ENCODE peak calls at places on chromosomes 5 and 9, in ten cellular contexts. J is NCI-H748 treated with DMSO at 0.1 percent for 48 hours; U is mesenteric fat pad; W is progenitor cell of endocrine pancreas; Q is anterior cingulate cortex; F is AML-193; X is HEK293T; K is substantia nigra; H is CD4-positive, alpha-beta memory T cell; A is astrocyte of the hippocampus. M is an unnamed sample.

GRCh38 chr9:108565651-108566378 is 290.0 kb downstream of the ACTL7B start:
- DNase-seq in U (no peak), W (peak), X (peak), K (no peak), Q (peak), A (peak), J (peak), F (peak), H (no peak), M (peak)

GRCh38 chr9:975740-976257 is 656 bp upstream of the DMRT3 start:
- DNase-seq in K (no peak), H (no peak), W (no peak), Q (no peak), J (no peak), U (no peak), A (no peak), X (no peak), F (no peak), M (no peak)

GRCh38 chr9:37034938-37035471 is 937 bp upstream of the PAX5 start:
- DNase-seq in K (no peak), U (no peak), H (no peak), X (no peak), Q (no peak), W (no peak), A (no peak), J (no peak), F (no peak), M (no peak)

GRCh38 chr9:8420416-8420815 is 620.8 kb upstream of the DMAC1 start:
- DNase-seq in J (no peak), A (no peak), Q (no peak), W (no peak), X (no peak), F (no peak), U (no peak), H (no peak), K (no peak), M (no peak)

GRCh38 chr5:123120197-123120596 is 31.2 kb downstream of the PRDM6 start:
- DNase-seq in X (peak), F (no peak), U (no peak), W (no peak), Q (no peak), H (no peak), J (no peak), A (no peak), K (no peak), M (no peak)

GRCh38 chr5:179371123-179371515 is 25.9 kb upstream of the ADAMTS2 start:
- DNase-seq in A (no peak), U (no peak), F (no peak), J (no peak), Q (no peak), X (no peak), W (no peak), K (no peak), H (no peak), M (no peak)

GRCh38 chr5:170913573-170913972 is 51.8 kb downstream of the RANBP17 start:
- DNase-seq in H (no peak), X (no peak), W (no peak), A (no peak), K (no peak), J (no peak), Q (no peak), F (no peak), U (no peak), M (no peak)

GRCh38 chr9:133121200-133122166 is at the start of gene RALGDS:
- DNase-seq in X (peak), Q (peak), W (peak), J (peak), K (peak), F (peak), A (peak), U (peak), H (peak), M (peak)

GRCh38 chr9:101235105-101235866 is 149.5 kb downstream of the BAAT start:
- DNase-seq in U (no peak), A (peak), F (peak), K (no peak), X (peak), W (no peak), H (no peak), J (peak), Q (no peak), M (peak)

GRCh38 chr9:133881671-133882381 is 110.3 kb downstream of the VAV2 start:
- DNase-seq in U (no peak), A (no peak), W (no peak), J (no peak), X (no peak), Q (no peak), K (no peak), H (peak), F (no peak), M (no peak)

GRCh38 chr5:63401434-63402046 is 560.7 kb downstream of the HTR1A start:
- DNase-seq in X (peak), W (peak), F (peak), Q (peak), U (no peak), K (peak), J (peak), H (no peak), A (peak), M (peak)

GRCh38 chr5:75736273-75736672 is 19.0 kb upstream of the POC5 start:
- DNase-seq in X (no peak), K (no peak), J (no peak), Q (no peak), F (no peak), H (no peak), W (no peak), U (no peak), A (no peak), M (no peak)

GRCh38 chr9:118058227-118058626 is 354.0 kb downstream of the TLR4 start:
- DNase-seq in H (no peak), W (no peak), J (peak), U (no peak), K (no peak), F (no peak), Q (no peak), X (no peak), A (no peak), M (no peak)

GRCh38 chr5:180742727-180743126 is 2.9 kb upstream of the OR2Y1 start:
- DNase-seq in A (no peak), X (no peak), K (no peak), J (no peak), F (no peak), Q (no peak), U (no peak), W (no peak), H (no peak), M (no peak)

GRCh38 chr5:25544652-25545249 is 900.0 kb upstream of the CDH10 start:
- DNase-seq in J (peak), A (peak), U (no peak), Q (no peak), X (peak), W (peak), F (peak), K (no peak), H (no peak), M (peak)

GRCh38 chr5:50501510-50502209 is 60.6 kb upstream of the EMB start:
- DNase-seq in A (no peak), H (no peak), K (no peak), Q (no peak), X (no peak), U (no peak), F (peak), J (no peak), W (no peak), M (no peak)

GRCh38 chr9:98539954-98540353 is 168.8 kb downstream of the GABBR2 start:
- DNase-seq in J (no peak), F (no peak), W (no peak), K (no peak), Q (no peak), H (no peak), A (peak), X (no peak), U (no peak), M (no peak)

GRCh38 chr5:43840424-43841232 is 237.6 kb downstream of the NNT start:
- DNase-seq in X (no peak), H (no peak), K (no peak), J (no peak), F (no peak), W (no peak), U (no peak), Q (no peak), A (no peak), M (no peak)

GRCh38 chr5:80867233-80867632 is 92.9 kb upstream of the RASGRF2 start:
- DNase-seq in J (no peak), H (no peak), U (no peak), Q (no peak), F (peak), X (no peak), W (no peak), K (no peak), A (no peak), M (no peak)

GRCh38 chr9:97575673-97576048 is 57.5 kb downstream of the TSTD2 start:
- DNase-seq in A (no peak), Q (no peak), X (no peak), W (no peak), U (peak), K (no peak), J (no peak), H (no peak), F (no peak), M (no peak)

GRCh38 chr9:135522931-135523330 is 1.7 kb downstream of the LCN1 start:
- DNase-seq in X (no peak), H (no peak), F (no peak), K (no peak), J (no peak), U (peak), A (no peak), Q (no peak), W (no peak), M (no peak)

GRCh38 chr5:180338001-180338707 is 15.0 kb downstream of the GFPT2 start:
- DNase-seq in X (no peak), Q (no peak), U (no peak), F (no peak), A (no peak), H (no peak), W (no peak), J (no peak), K (no peak), M (no peak)

GRCh38 chr5:73619606-73620334 is 6.2 kb upstream of the ARHGEF28 start:
- DNase-seq in K (no peak), A (no peak), Q (no peak), H (no peak), J (no peak), X (no peak), F (no peak), W (no peak), U (no peak), M (no peak)

GRCh38 chr9:16461231-16461840 is 409.1 kb downstream of the BNC2 start:
- DNase-seq in X (no peak), A (peak), W (no peak), F (no peak), J (no peak), H (no peak), K (no peak), U (no peak), Q (no peak), M (no peak)

GRCh38 chr5:132865668-132866341 is 464 bp downstream of the GDF9 start:
- DNase-seq in H (no peak), Q (no peak), X (no peak), U (no peak), K (no peak), J (no peak), W (no peak), F (no peak), A (no peak), M (peak)

GRCh38 chr5:168607946-168608345 is 28.8 kb upstream of the PANK3 start:
- DNase-seq in A (no peak), Q (no peak), F (no peak), J (no peak), H (no peak), K (no peak), W (no peak), X (no peak), U (no peak), M (no peak)

GRCh38 chr9:83142389-83142788 is 79.4 kb upstream of the RASEF start:
- DNase-seq in K (no peak), W (no peak), U (no peak), H (no peak), J (no peak), A (no peak), X (no peak), F (no peak), Q (no peak), M (no peak)

GRCh38 chr9:105667867-105668266 is 5.6 kb downstream of the TAL2 start:
- DNase-seq in W (no peak), J (no peak), H (no peak), X (no peak), K (no peak), Q (no peak), F (no peak), A (no peak), U (no peak), M (peak)

GRCh38 chr5:170312666-170313065 is 15.1 kb upstream of the LCP2 start:
- DNase-seq in U (no peak), H (peak), A (peak), Q (no peak), X (no peak), J (no peak), W (no peak), K (no peak), F (peak), M (no peak)

GRCh38 chr5:143770430-143770829 is 41.5 kb upstream of the HMHB1 start:
- DNase-seq in J (no peak), U (no peak), Q (no peak), W (no peak), H (no peak), A (no peak), F (no peak), X (no peak), K (no peak), M (no peak)

GRCh38 chr5:139215176-139215975 is 17.2 kb upstream of the SIL1 start:
- DNase-seq in F (no peak), X (no peak), U (no peak), H (no peak), K (no peak), W (no peak), Q (no peak), A (peak), J (no peak), M (no peak)

GRCh38 chr5:15615859-15616258 is 115.9 kb downstream of the FBXL7 start:
- DNase-seq in K (no peak), W (no peak), A (no peak), J (no peak), Q (no peak), X (no peak), H (no peak), U (no peak), F (no peak), M (no peak)

GRCh38 chr5:5751987-5752386 is 329.5 kb downstream of the ICE1 start:
- DNase-seq in A (no peak), J (peak), X (no peak), H (no peak), Q (no peak), K (no peak), W (no peak), F (no peak), U (no peak), M (no peak)

GRCh38 chr9:128877852-128878251 is 3.9 kb downstream of the KYAT1 start:
- DNase-seq in F (no peak), Q (no peak), X (no peak), A (no peak), K (no peak), J (no peak), W (no peak), H (no peak), U (no peak), M (no peak)

GRCh38 chr5:169013846-169014245 is 287.1 kb downstream of the SLIT3 start:
- DNase-seq in J (no peak), X (no peak), W (no peak), A (no peak), Q (no peak), K (no peak), H (no peak), U (no peak), F (no peak), M (no peak)

GRCh38 chr9:94741856-94742255 is 15.4 kb downstream of the AOPEP start:
- DNase-seq in U (no peak), A (no peak), W (no peak), J (no peak), K (no peak), X (no peak), H (no peak), F (no peak), Q (no peak), M (no peak)

GRCh38 chr9:121822093-121823085 is 171.0 kb downstream of the DAB2IP start:
- DNase-seq in U (peak), F (no peak), Q (no peak), J (no peak), H (no peak), K (no peak), X (no peak), A (no peak), W (no peak), M (no peak)